ENCODE peak calls at places on chromosomes 7 and 10, in nine cellular contexts. W is CD8-positive, alpha-beta T cell; H is tibial artery; Z is body of pancreas; T is CD8-positive, alpha-beta memory T cell; O is GM23248; S is hepatocyte; C is colonic mucosa; N is IMR-90. B is an unnamed sample.
A peak's percentile ranks its signal among the peaks of the same experiment; 100 is the strongest.

GRCh38 chr7:73329861-73330581 is 2.1 kb downstream of the FKBP6 start:
- DNase-seq in W (no peak), H (no peak), Z (no peak), T (no peak), O (peak; percentile 36), S (peak; percentile 35), C (no peak), N (peak; percentile 36), B (no peak)

GRCh38 chr7:20352573-20353304 is 22.0 kb downstream of the ITGB8 start:
- DNase-seq in W (no peak), H (no peak), Z (no peak), T (no peak), O (peak; percentile 69), S (peak; percentile 44), C (no peak), N (peak; percentile 31), B (no peak)

GRCh38 chr10:131871673-131872005 is 29.2 kb upstream of the PPP2R2D start:
- DNase-seq in W (no peak), H (peak; percentile 10), Z (no peak), T (no peak), O (no peak), S (no peak), C (no peak), N (no peak), B (no peak)

GRCh38 chr10:93995182-93995581 is 1.5 kb downstream of the PLCE1 start:
- DNase-seq in W (no peak), H (no peak), Z (no peak), T (no peak), O (no peak), S (no peak), C (no peak), N (no peak), B (no peak)

GRCh38 chr7:157674027-157674714 is 337.4 kb downstream of the DNAJB6 start:
- DNase-seq in W (no peak), H (no peak), Z (no peak), T (no peak), O (no peak), S (no peak), C (no peak), N (no peak), B (no peak)

GRCh38 chr7:71739520-71740195 is 607.7 kb downstream of the GALNT17 start:
- DNase-seq in W (no peak), H (no peak), Z (no peak), T (no peak), O (no peak), S (no peak), C (no peak), N (no peak), B (no peak)

GRCh38 chr7:139431459-139431858 is 52.0 kb downstream of the KLRG2 start:
- DNase-seq in W (no peak), H (no peak), Z (no peak), T (no peak), O (no peak), S (no peak), C (no peak), N (peak; percentile 25), B (no peak)

GRCh38 chr10:4355346-4355745 is 470.7 kb upstream of the AKR1E2 start:
- DNase-seq in W (no peak), H (no peak), Z (no peak), T (no peak), O (no peak), S (no peak), C (no peak), N (no peak), B (no peak)

GRCh38 chr7:159114981-159115380 is 29.7 kb downstream of the VIPR2 start:
- DNase-seq in W (no peak), H (no peak), Z (peak; percentile 72), T (no peak), O (no peak), S (no peak), C (no peak), N (no peak), B (no peak)

GRCh38 chr10:60434418-60435046 is 44.9 kb upstream of the ANK3 start:
- DNase-seq in W (no peak), H (peak; percentile 26), Z (peak; percentile 42), T (no peak), O (peak; percentile 76), S (peak; percentile 65), C (peak; percentile 49), N (peak; percentile 74), B (no peak)

GRCh38 chr7:34191766-34192550 is 286.6 kb downstream of the BMPER start:
- DNase-seq in W (no peak), H (no peak), Z (no peak), T (no peak), O (no peak), S (no peak), C (no peak), N (no peak), B (no peak)

GRCh38 chr7:108094375-108094774 is 35.8 kb downstream of the LAMB4 start:
- DNase-seq in W (no peak), H (no peak), Z (no peak), T (no peak), O (peak; percentile 84), S (no peak), C (no peak), N (peak; percentile 76), B (no peak)

DNA sequence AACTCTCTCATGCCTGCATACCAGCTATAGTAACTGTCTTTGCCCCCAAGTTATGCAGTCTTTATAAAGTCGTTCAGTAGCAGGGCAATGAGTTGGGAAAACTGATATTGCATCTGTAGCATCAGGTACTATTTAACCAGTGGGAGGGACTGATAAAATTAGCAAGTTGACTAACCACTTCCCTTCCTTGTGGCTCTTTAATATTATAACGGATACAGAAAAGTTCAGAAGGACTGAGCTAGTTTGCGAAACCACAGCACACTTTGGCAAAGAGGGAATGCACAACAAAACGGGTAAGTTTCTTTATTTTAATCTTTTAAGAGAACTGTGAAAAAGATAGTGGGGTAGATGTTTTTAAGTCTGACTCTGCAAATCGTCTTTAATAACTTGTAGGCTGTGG is 205.3 kb upstream of the HDAC9 start:
- DNase-seq in W (no peak), H (no peak), Z (no peak), T (no peak), O (no peak), S (no peak), C (no peak), N (no peak), B (no peak)
- H3K4me3 ChIP-seq in W (no peak overlapping the region), H (no peak overlapping the region), Z (no peak overlapping the region), T (no peak overlapping the region), O (no peak overlapping the region), S (no peak overlapping the region), C (no peak overlapping the region), N (no peak overlapping the region), B (no peak overlapping the region)

GRCh38 chr10:130492266-130492934 is 356.2 kb downstream of the GLRX3 start:
- DNase-seq in W (no peak), H (no peak), Z (no peak), T (no peak), O (no peak), S (no peak), C (no peak), N (no peak), B (no peak)
- H3K9me3 ChIP-seq in W (no peaks in the 10 kb centered on the region), H (no peaks in the 10 kb centered on the region), Z (no peaks in the 10 kb centered on the region), T (no peaks in the 10 kb centered on the region), O (no peaks in the 10 kb centered on the region), S (no peaks in the 10 kb centered on the region), C (no peaks in the 10 kb centered on the region), N (peaks cover 45% of the 10 kb centered on the region), B (no peaks in the 10 kb centered on the region)

DNA sequence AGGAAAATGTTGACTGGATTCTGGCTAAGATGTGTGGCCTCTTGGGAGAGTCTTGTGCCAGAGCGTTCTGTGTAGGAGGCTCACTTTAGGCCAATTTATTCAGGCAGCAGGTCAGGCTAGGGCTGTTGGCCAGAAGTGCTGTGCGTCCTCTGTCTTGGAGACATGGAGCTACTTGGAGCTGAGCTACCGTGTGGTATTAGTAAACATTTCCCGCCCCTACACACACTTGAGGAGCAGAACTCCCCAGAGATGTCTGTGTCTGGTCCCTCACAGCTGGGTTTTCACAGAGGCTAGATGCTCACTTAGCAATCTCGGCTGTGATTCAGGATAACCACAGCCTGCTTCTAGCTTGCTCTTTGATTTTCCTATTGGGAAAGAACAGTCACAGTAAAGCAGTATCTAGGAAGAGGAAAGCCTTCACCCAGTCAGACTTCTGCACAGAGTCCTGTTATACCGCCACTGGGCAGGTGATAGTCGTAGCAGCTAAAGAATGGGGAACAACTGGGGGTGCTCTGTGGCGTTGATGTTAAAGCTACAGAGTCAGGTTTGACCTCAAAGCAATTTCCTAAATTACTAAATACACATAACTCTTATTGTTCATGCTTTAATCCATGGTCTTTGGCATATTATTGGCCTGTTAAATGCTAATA is 86.7 kb downstream of the MDFIC start:
- DNase-seq in W (no peak), H (peak; percentile 83), Z (peak; percentile 39), T (no peak), O (peak; percentile 85), S (peak; percentile 5), C (peak; percentile 32), N (peak; percentile 79), B (peak; percentile 41)
- H3K4me3 ChIP-seq in W (no peak overlapping the region), H (no peak overlapping the region), Z (no peak overlapping the region), T (peak overlapping the region; percentile 49), O (no peak overlapping the region), S (no peak overlapping the region), C (no peak overlapping the region), N (no peak overlapping the region), B (peak overlapping the region; percentile 25)

GRCh38 chr7:134121632-134122139 is 5.5 kb upstream of the LRGUK start:
- DNase-seq in W (no peak), H (no peak), Z (no peak), T (no peak), O (no peak), S (no peak), C (no peak), N (no peak), B (no peak)
- H3K9me3 ChIP-seq in W (no peaks in the 10 kb centered on the region), H (no peaks in the 10 kb centered on the region), Z (no peaks in the 10 kb centered on the region), T (no peaks in the 10 kb centered on the region), O (no peaks in the 10 kb centered on the region), S (no peaks in the 10 kb centered on the region), C (no peaks in the 10 kb centered on the region), N (no peaks in the 10 kb centered on the region), B (no peaks in the 10 kb centered on the region)